ENCODE peak calls at places on chromosomes 7 and 10, in seven cellular contexts. B, T, F, V, A, O and C are unnamed samples.

GRCh38 chr10:35362701-35363350 is 26.5 kb downstream of the CCNY start:
- DNase-seq in B (no peak), T (no peak), F (no peak), V (no peak), A (no peak), O (no peak), C (no peak)

GRCh38 chr10:70232155-70232858 is 922 bp downstream of the PPA1 start:
- DNase-seq in B (no peak), T (peak; percentile 76), F (no peak), V (no peak), A (peak; percentile 78), O (peak; percentile 38), C (peak; percentile 81)

GRCh38 chr10:93397020-93397419 is 85.1 kb downstream of the MYOF start:
- DNase-seq in B (no peak), T (no peak), F (no peak), V (no peak), A (no peak), O (no peak), C (no peak)

GRCh38 chr10:21989453-21990154 is 13.9 kb downstream of the DNAJC1 start:
- DNase-seq in B (peak; percentile 45), T (no peak), F (peak; percentile 72), V (peak; percentile 53), A (peak; percentile 59), O (peak; percentile 15), C (peak; percentile 62)

GRCh38 chr10:77715081-77715480 is 77.5 kb upstream of the KCNMA1 start:
- DNase-seq in B (no peak), T (no peak), F (no peak), V (no peak), A (peak; percentile 28), O (no peak), C (no peak)

GRCh38 chr7:40329601-40330153 is 194.9 kb downstream of the SUGCT start:
- DNase-seq in B (peak; percentile 50), T (no peak), F (peak; percentile 51), V (peak; percentile 56), A (peak; percentile 68), O (no peak), C (peak; percentile 64)

GRCh38 chr7:150404172-150404784 is 25.1 kb downstream of the ZNF775 start:
- DNase-seq in B (no peak), T (no peak), F (no peak), V (no peak), A (no peak), O (no peak), C (no peak)

GRCh38 chr7:37728747-37729146 is 45.2 kb downstream of the GPR141 start:
- DNase-seq in B (no peak), T (no peak), F (no peak), V (no peak), A (no peak), O (no peak), C (peak; percentile 76)

GRCh38 chr10:48614481-48615383 is 9.9 kb upstream of the ARHGAP22 start:
- DNase-seq in B (no peak), T (no peak), F (no peak), V (no peak), A (peak; percentile 46), O (no peak), C (peak; percentile 81)

GRCh38 chr10:66257801-66258200 is 668.0 kb upstream of the LRRTM3 start:
- DNase-seq in B (no peak), T (no peak), F (no peak), V (no peak), A (no peak), O (no peak), C (no peak)

GRCh38 chr7:132904209-132904608 is 177.7 kb downstream of the CHCHD3 start:
- DNase-seq in B (no peak), T (no peak), F (no peak), V (no peak), A (peak; percentile 27), O (no peak), C (peak; percentile 75)

GRCh38 chr7:130481898-130482297 is 10.0 kb upstream of the MEST start:
- DNase-seq in B (no peak), T (no peak), F (no peak), V (no peak), A (no peak), O (no peak), C (peak; percentile 3)

GRCh38 chr10:21364196-21365114 is 161.0 kb downstream of the SKIDA1 start:
- DNase-seq in B (no peak), T (no peak), F (no peak), V (no peak), A (peak; percentile 97), O (peak; percentile 70), C (peak; percentile 93)

GRCh38 chr7:129530881-129531391 is 28.6 kb downstream of the SMKR1 start:
- DNase-seq in B (no peak), T (peak; percentile 58), F (no peak), V (no peak), A (peak; percentile 95), O (no peak), C (peak; percentile 94)

GRCh38 chr10:58414270-58415041 is 29.2 kb downstream of the TFAM start:
- DNase-seq in B (no peak), T (no peak), F (peak; percentile 47), V (peak; percentile 23), A (peak; percentile 67), O (no peak), C (peak; percentile 95)

GRCh38 chr7:149761307-149761706 is 12.1 kb downstream of the ZNF467 start:
- DNase-seq in B (no peak), T (no peak), F (no peak), V (no peak), A (no peak), O (no peak), C (no peak)

GRCh38 chr10:72625276-72625607 is 637 bp downstream of the MICU1 start:
- DNase-seq in B (no peak), T (no peak), F (no peak), V (no peak), A (no peak), O (no peak), C (no peak)

GRCh38 chr7:109844362-109844761 is 1246.6 kb upstream of the LRRN3 start:
- DNase-seq in B (peak; percentile 1), T (no peak), F (peak; percentile 41), V (peak; percentile 27), A (peak; percentile 46), O (no peak), C (peak; percentile 41)

GRCh38 chr7:135716677-135717238 is 11.2 kb downstream of the SLC13A4 start:
- DNase-seq in B (no peak), T (no peak), F (peak; percentile 97), V (peak; percentile 79), A (peak; percentile 86), O (no peak), C (peak; percentile 50)

GRCh38 chr10:132848306-132848705 is 62.4 kb upstream of the NKX6-2 start:
- DNase-seq in B (no peak), T (peak; percentile 39), F (no peak), V (no peak), A (no peak), O (no peak), C (no peak)

GRCh38 chr10:79113827-79114226 is 45.1 kb downstream of the ZMIZ1 start:
- DNase-seq in B (no peak), T (no peak), F (no peak), V (no peak), A (no peak), O (no peak), C (no peak)

GRCh38 chr7:116210345-116211005 is at the start of gene TES:
- DNase-seq in B (peak; percentile 93), T (peak; percentile 86), F (no peak), V (peak; percentile 55), A (peak; percentile 45), O (peak; percentile 61), C (peak; percentile 92)

GRCh38 chr10:13773043-13773442 is 186.3 kb downstream of the PRPF18 start:
- DNase-seq in B (no peak), T (no peak), F (no peak), V (no peak), A (no peak), O (no peak), C (no peak)

GRCh38 chr10:50990568-50991495 is 83.5 kb upstream of the PRKG1 start:
- DNase-seq in B (peak; percentile 39), T (no peak), F (no peak), V (no peak), A (peak; percentile 55), O (peak; percentile 54), C (peak; percentile 26)

GRCh38 chr10:12540341-12540781 is 191.0 kb downstream of the CAMK1D start:
- DNase-seq in B (no peak), T (no peak), F (no peak), V (peak; percentile 27), A (no peak), O (no peak), C (peak; percentile 35)